ENCODE peak calls at places on chromosomes 3 and 15, in five cellular contexts. N is T-helper 1 cell, G is T-cell, D is mucosa of gallbladder, S is head of caudate nucleus. F is an unnamed sample.

GRCh38 chr15:97316362-97316761 is 644.1 kb upstream of the ARRDC4 start:
- DNase-seq in N (no peak), G (no peak), D (no peak), S (no peak), F (no peak)

GRCh38 chr3:160227389-160227788 is 2.2 kb downstream of the C3orf80 start:
- DNase-seq in N (no peak), G (no peak), D (no peak), S (no peak), F (no peak)

GRCh38 chr3:167091186-167091585 is 288.9 kb downstream of the ZBBX start:
- DNase-seq in N (no peak), G (no peak), D (no peak), S (no peak), F (no peak)

GRCh38 chr3:155995525-155996370 is 124.6 kb upstream of the KCNAB1 start:
- DNase-seq in N (no peak), G (no peak), D (no peak), S (no peak), F (peak; percentile 20)

GRCh38 chr3:50154476-50154839 is 666 bp upstream of the SEMA3F start:
- DNase-seq in N (no peak), G (no peak), D (no peak), S (no peak), F (no peak)

GRCh38 chr3:48034000-48034516 is 17.8 kb upstream of the MAP4 start:
- DNase-seq in N (no peak), G (no peak), D (no peak), S (no peak), F (peak; percentile 74)

GRCh38 chr15:69727257-69727924 is 274.8 kb downstream of the RPLP1 start:
- DNase-seq in N (no peak), G (no peak), D (no peak), S (no peak), F (no peak)

GRCh38 chr3:65902304-65902793 is 136.4 kb downstream of the MAGI1 start:
- DNase-seq in N (no peak), G (no peak), D (peak; percentile 30), S (peak; percentile 6), F (peak; percentile 10)

GRCh38 chr15:83585770-83586169 is 68.2 kb upstream of the ADAMTSL3 start:
- DNase-seq in N (no peak), G (no peak), D (no peak), S (no peak), F (no peak)

GRCh38 chr3:146218880-146219866 is 31.7 kb downstream of the PLSCR4 start:
- DNase-seq in N (peak; percentile 15), G (peak; percentile 20), D (no peak), S (peak; percentile 35), F (peak; percentile 23)

GRCh38 chr3:65641041-65641440 is 397.7 kb downstream of the MAGI1 start:
- DNase-seq in N (no peak), G (no peak), D (no peak), S (no peak), F (no peak)

GRCh38 chr15:28885630-28886430 is at the start of gene APBA2:
- DNase-seq in N (no peak), G (peak; percentile 54), D (no peak), S (peak; percentile 50), F (peak; percentile 23)

GRCh38 chr3:9704343-9705322 is 1.0 kb downstream of the CPNE9 start:
- DNase-seq in N (no peak), G (no peak), D (no peak), S (peak; percentile 20), F (no peak)

GRCh38 chr3:47533481-47533880 is 20.0 kb upstream of the ELP6 start:
- DNase-seq in N (no peak), G (no peak), D (no peak), S (no peak), F (no peak)

GRCh38 chr3:195160257-195160898 is 110.6 kb downstream of the XXYLT1 start:
- DNase-seq in N (no peak), G (no peak), D (no peak), S (no peak), F (no peak)

GRCh38 chr15:31405200-31405929 is 78.7 kb downstream of the KLF13 start:
- DNase-seq in N (no peak), G (no peak), D (peak; percentile 81), S (no peak), F (no peak)

GRCh38 chr3:2579206-2579605 is 480.5 kb downstream of the CNTN4 start:
- DNase-seq in N (no peak), G (no peak), D (no peak), S (no peak), F (no peak)

GRCh38 chr3:126083511-126083912 is 412 bp downstream of the SLC41A3 start:
- DNase-seq in N (no peak), G (no peak), D (no peak), S (peak; percentile 44), F (peak; percentile 16)

GRCh38 chr3:13822042-13822441 is 57.8 kb downstream of the WNT7A start:
- DNase-seq in N (no peak), G (no peak), D (no peak), S (no peak), F (no peak)

GRCh38 chr3:50450135-50450911 is 53.1 kb downstream of the CACNA2D2 start:
- DNase-seq in N (peak; percentile 47), G (peak; percentile 71), D (peak; percentile 69), S (peak; percentile 67), F (peak; percentile 8)